ENCODE peak calls at places on chromosomes 1 and 21, in five cellular contexts. One of them, this sample, is unnamed.

GRCh38 chr1:34852677-34853217 is 6.8 kb downstream of the SMIM12 start:
- DNase-seq in HL-60: peak
- DNase-seq in GM12878: peak
- DNase-seq in HepG2: peak
- DNase-seq in A549: peak
- DNase-seq in this sample: peak

GRCh38 chr1:245182028-245182427 is 27.2 kb downstream of the KIF26B start:
- DNase-seq in HL-60: no peak
- DNase-seq in GM12878: no peak
- DNase-seq in HepG2: no peak
- DNase-seq in A549: no peak
- DNase-seq in this sample: no peak

GRCh38 chr1:91679446-91679845 is 178.8 kb downstream of the CDC7 start:
- DNase-seq in HL-60: no peak
- DNase-seq in HepG2: no peak
- DNase-seq in GM12878: no peak
- DNase-seq in A549: no peak
- DNase-seq in this sample: no peak

GRCh38 chr1:151132676-151133338 is 13.6 kb downstream of the SEMA6C start:
- DNase-seq in GM12878: no peak
- DNase-seq in A549: no peak
- DNase-seq in HL-60: no peak
- DNase-seq in HepG2: no peak
- DNase-seq in this sample: no peak

GRCh38 chr1:22567176-22567575 is 3.9 kb downstream of the EPHA8 start:
- DNase-seq in A549: no peak
- DNase-seq in HepG2: no peak
- DNase-seq in HL-60: no peak
- DNase-seq in GM12878: no peak
- DNase-seq in this sample: no peak

GRCh38 chr1:21206117-21206516 is 29.4 kb upstream of the EIF4G3 start:
- DNase-seq in GM12878: no peak
- DNase-seq in HL-60: no peak
- DNase-seq in HepG2: no peak
- DNase-seq in A549: no peak
- DNase-seq in this sample: no peak

GRCh38 chr1:87814573-87814972 is 485.9 kb downstream of the LMO4 start:
- DNase-seq in HepG2: no peak
- DNase-seq in HL-60: no peak
- DNase-seq in A549: no peak
- DNase-seq in GM12878: no peak
- DNase-seq in this sample: no peak

GRCh38 chr1:224747578-224747977 is 131.5 kb downstream of the CNIH3 start:
- DNase-seq in HL-60: peak
- DNase-seq in GM12878: no peak
- DNase-seq in A549: no peak
- DNase-seq in HepG2: no peak
- DNase-seq in this sample: no peak

GRCh38 chr21:33127154-33127893 is 57.4 kb downstream of the OLIG1 start:
- DNase-seq in HepG2: peak
- DNase-seq in A549: peak
- DNase-seq in HL-60: peak
- DNase-seq in GM12878: peak
- DNase-seq in this sample: peak

GRCh38 chr1:84759756-84760155 is 69.5 kb upstream of the SSX2IP start:
- DNase-seq in HepG2: no peak
- DNase-seq in A549: no peak
- DNase-seq in GM12878: no peak
- DNase-seq in HL-60: no peak
- DNase-seq in this sample: no peak

GRCh38 chr1:240350910-240351331 is 259.2 kb downstream of the FMN2 start:
- DNase-seq in A549: no peak
- DNase-seq in HL-60: no peak
- DNase-seq in GM12878: no peak
- DNase-seq in HepG2: no peak
- DNase-seq in this sample: no peak

GRCh38 chr21:42746593-42747266 is 93.3 kb downstream of the PDE9A start:
- DNase-seq in HL-60: peak
- DNase-seq in HepG2: no peak
- DNase-seq in A549: no peak
- DNase-seq in GM12878: no peak
- DNase-seq in this sample: no peak

GRCh38 chr21:27043377-27043776 is 76.5 kb upstream of the ADAMTS5 start:
- DNase-seq in HepG2: no peak
- DNase-seq in HL-60: no peak
- DNase-seq in GM12878: no peak
- DNase-seq in A549: no peak
- DNase-seq in this sample: no peak

GRCh38 chr1:162973381-162973795 is 95.8 kb upstream of the RGS4 start:
- DNase-seq in GM12878: no peak
- DNase-seq in HepG2: no peak
- DNase-seq in A549: no peak
- DNase-seq in HL-60: no peak
- DNase-seq in this sample: no peak

GRCh38 chr1:191993549-191993948 is 164.7 kb upstream of the RGS18 start:
- DNase-seq in A549: no peak
- DNase-seq in GM12878: no peak
- DNase-seq in HepG2: peak
- DNase-seq in HL-60: peak
- DNase-seq in this sample: no peak

GRCh38 chr1:107949467-107950253 is 15.3 kb downstream of the VAV3 start:
- DNase-seq in A549: no peak
- DNase-seq in GM12878: peak
- DNase-seq in HL-60: no peak
- DNase-seq in HepG2: no peak
- DNase-seq in this sample: no peak
- TF ChIP-seq REST in A549: no peak
- TF ChIP-seq REST in GM12878: no peak
- TF ChIP-seq REST in HL-60: no peak
- TF ChIP-seq REST in HepG2: no peak
- TF ChIP-seq REST in this sample: no peak

GRCh38 chr1:204246876-204247275 is 33.1 kb upstream of the GOLT1A start:
- DNase-seq in HL-60: no peak
- DNase-seq in GM12878: no peak
- DNase-seq in HepG2: no peak
- DNase-seq in A549: no peak
- DNase-seq in this sample: no peak

GRCh38 chr1:204249736-204250427 is 36.1 kb upstream of the GOLT1A start:
- DNase-seq in HepG2: no peak
- DNase-seq in HL-60: no peak
- DNase-seq in GM12878: no peak
- DNase-seq in A549: no peak
- DNase-seq in this sample: no peak

GRCh38 chr1:204251286-204251685 is 37.5 kb upstream of the GOLT1A start:
- DNase-seq in A549: no peak
- DNase-seq in GM12878: no peak
- DNase-seq in HepG2: no peak
- DNase-seq in HL-60: no peak
- DNase-seq in this sample: no peak

GRCh38 chr1:204250428-204251030 is 36.7 kb upstream of the GOLT1A start:
- DNase-seq in HL-60: no peak
- DNase-seq in A549: no peak
- DNase-seq in GM12878: no peak
- DNase-seq in HepG2: no peak
- DNase-seq in this sample: no peak

GRCh38 chr1:204248954-204249353 is 35.2 kb upstream of the GOLT1A start:
- DNase-seq in GM12878: no peak
- DNase-seq in HL-60: no peak
- DNase-seq in HepG2: no peak
- DNase-seq in A549: no peak
- DNase-seq in this sample: no peak
- TF ChIP-seq REST in GM12878: no peak
- TF ChIP-seq REST in HL-60: no peak
- TF ChIP-seq REST in HepG2: no peak
- TF ChIP-seq REST in A549: no peak
- TF ChIP-seq REST in this sample: no peak

DNA sequence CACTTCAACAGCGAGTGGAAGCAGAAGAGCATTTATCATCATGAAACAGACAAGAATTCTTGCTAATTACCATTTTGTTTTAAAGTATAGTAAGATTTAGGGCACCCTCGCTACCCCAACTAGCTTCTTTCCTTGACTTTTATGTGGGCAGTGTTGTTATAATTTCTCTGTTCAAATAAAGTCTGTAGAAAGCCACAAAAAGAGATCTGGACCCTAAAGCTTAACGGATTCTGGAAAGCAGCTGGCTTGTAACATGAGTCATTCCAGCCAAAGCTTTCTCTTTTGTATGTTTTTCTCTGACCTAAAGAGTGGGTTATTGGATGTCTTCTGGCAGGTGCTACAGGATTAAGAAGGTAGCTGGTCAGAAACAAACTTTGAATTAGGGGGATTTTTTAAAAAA is 37.4 kb downstream of the RUNX1 start:
- DNase-seq in A549: no peak
- DNase-seq in GM12878: no peak
- DNase-seq in HepG2: no peak
- DNase-seq in HL-60: no peak
- DNase-seq in this sample: no peak
- TF ChIP-seq REST in A549: no peak
- TF ChIP-seq REST in GM12878: no peak
- TF ChIP-seq REST in HepG2: no peak
- TF ChIP-seq REST in HL-60: no peak
- TF ChIP-seq REST in this sample: no peak

DNA sequence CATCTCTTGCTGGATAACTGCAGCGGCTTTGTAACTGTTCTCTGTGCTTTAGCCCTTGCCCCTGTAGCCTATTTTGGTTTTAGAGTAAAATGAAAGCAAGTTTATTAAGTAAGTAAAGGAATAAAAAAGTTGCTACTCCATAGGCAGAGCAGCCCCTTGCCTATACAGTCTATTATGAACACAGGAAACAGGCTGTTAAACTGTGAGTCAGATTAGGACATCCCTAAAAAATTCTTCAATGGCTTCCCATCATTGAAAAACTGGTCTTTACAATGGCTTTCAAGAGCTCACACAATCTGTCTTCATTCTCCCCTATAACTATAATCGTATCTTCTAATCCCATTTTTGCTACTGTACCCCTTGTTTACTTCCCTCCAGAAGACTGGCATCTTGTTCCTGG is 43.0 kb downstream of the ATG4C start:
- DNase-seq in HL-60: no peak
- DNase-seq in HepG2: no peak
- DNase-seq in GM12878: no peak
- DNase-seq in A549: no peak
- DNase-seq in this sample: no peak
- TF ChIP-seq REST in HL-60: no peak
- TF ChIP-seq REST in HepG2: no peak
- TF ChIP-seq REST in GM12878: no peak
- TF ChIP-seq REST in A549: no peak
- TF ChIP-seq REST in this sample: no peak

GRCh38 chr1:94876362-94876761 is 50.5 kb downstream of the CNN3 start:
- DNase-seq in GM12878: no peak
- DNase-seq in HL-60: no peak
- DNase-seq in A549: no peak
- DNase-seq in HepG2: no peak
- DNase-seq in this sample: no peak

GRCh38 chr1:94875794-94876193 is 51.1 kb downstream of the CNN3 start:
- DNase-seq in HL-60: no peak
- DNase-seq in A549: no peak
- DNase-seq in GM12878: no peak
- DNase-seq in HepG2: no peak
- DNase-seq in this sample: no peak

GRCh38 chr1:94874423-94874822 is 52.5 kb downstream of the CNN3 start:
- DNase-seq in HepG2: no peak
- DNase-seq in GM12878: no peak
- DNase-seq in HL-60: no peak
- DNase-seq in A549: no peak
- DNase-seq in this sample: no peak

GRCh38 chr1:94872771-94873495 is 52.8 kb downstream of the SLC44A3 start:
- DNase-seq in HL-60: no peak
- DNase-seq in GM12878: no peak
- DNase-seq in A549: no peak
- DNase-seq in HepG2: no peak
- DNase-seq in this sample: no peak

DNA sequence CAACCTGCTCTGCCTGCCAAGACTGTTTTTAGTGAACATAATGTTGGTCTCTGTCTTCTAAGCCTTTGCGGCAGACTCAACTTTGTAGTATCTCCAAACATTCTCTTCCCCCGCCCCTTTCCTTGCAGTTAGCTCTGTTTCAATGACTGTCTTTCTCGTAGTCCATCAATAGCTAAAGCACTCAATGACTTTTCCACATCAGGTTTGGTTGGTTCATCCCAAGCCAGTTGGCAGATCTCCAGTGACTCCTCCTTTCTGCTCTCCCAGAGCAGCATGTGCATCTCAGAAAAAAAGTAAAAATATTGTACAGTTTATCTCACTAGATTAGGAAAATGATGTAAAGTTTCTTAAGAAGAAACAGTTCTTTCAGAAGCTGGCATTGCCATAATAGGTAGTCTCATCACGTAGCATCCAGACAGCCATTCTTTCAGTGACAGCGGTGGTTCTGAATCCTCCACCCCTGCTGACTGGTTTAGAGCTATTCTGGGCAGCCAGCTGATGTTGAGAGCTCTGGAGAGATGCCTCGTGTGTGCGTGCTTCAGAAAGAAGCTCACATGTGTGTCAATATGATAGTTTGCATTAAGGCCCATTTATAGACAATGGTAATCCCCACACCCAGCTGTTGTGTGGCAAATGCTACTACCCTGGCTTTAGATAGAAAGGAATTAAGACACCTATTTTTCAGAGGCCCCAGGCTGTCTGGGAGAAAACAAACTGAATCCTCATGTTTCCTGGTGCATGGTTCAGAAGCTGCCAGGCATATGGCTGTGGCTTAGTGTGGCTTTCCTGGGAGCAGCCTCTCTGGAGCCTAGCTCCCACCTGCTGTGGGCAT is 53.2 kb downstream of the CNN3 start:
- DNase-seq in HL-60: no peak
- DNase-seq in A549: no peak
- DNase-seq in GM12878: no peak
- DNase-seq in HepG2: no peak
- DNase-seq in this sample: no peak
- TF ChIP-seq REST in HL-60: no peak
- TF ChIP-seq REST in A549: no peak
- TF ChIP-seq REST in GM12878: no peak
- TF ChIP-seq REST in HepG2: no peak
- TF ChIP-seq REST in this sample: no peak

This sample was measured in Panc1.